ENCODE peak calls at places on chromosome 2, in four cellular contexts. O, H, L and T are unnamed samples.

GRCh38 chr2:73063472-73063871 is 8.0 kb downstream of the SFXN5 start:
- DNase-seq in O (no peak), H (no peak), L (no peak), T (no peak)

GRCh38 chr2:286774-287392 is 1.0 kb downstream of the ALKAL2 start:
- DNase-seq in O (no peak), H (no peak), L (peak; percentile 28), T (no peak)

GRCh38 chr2:69733338-69734039 is 8.4 kb upstream of the ANXA4 start:
- DNase-seq in O (no peak), H (no peak), L (no peak), T (no peak)

GRCh38 chr2:218357194-218358177 is 829 bp downstream of the CATIP start:
- DNase-seq in O (no peak), H (no peak), L (no peak), T (no peak)

GRCh38 chr2:229869226-229869625 is 52.6 kb downstream of the TRIP12 start:
- DNase-seq in O (no peak), H (no peak), L (no peak), T (no peak)

GRCh38 chr2:168192839-168193616 is 54.4 kb downstream of the STK39 start:
- DNase-seq in O (no peak), H (no peak), L (no peak), T (no peak)

GRCh38 chr2:212249451-212249850 is 289.2 kb downstream of the ERBB4 start:
- DNase-seq in O (no peak), H (no peak), L (no peak), T (peak; percentile 4)

GRCh38 chr2:2061091-2061696 is 269.9 kb downstream of the MYT1L start:
- DNase-seq in O (no peak), H (no peak), L (no peak), T (no peak)

GRCh38 chr2:176500921-176501320 is 231.7 kb downstream of the MTX2 start:
- DNase-seq in O (no peak), H (no peak), L (no peak), T (no peak)

GRCh38 chr2:86372641-86373502 is 35.4 kb upstream of the REEP1 start:
- DNase-seq in O (peak; percentile 43), H (peak; percentile 48), L (peak; percentile 20), T (peak; percentile 37)

GRCh38 chr2:193542762-193543161 is 1348.0 kb upstream of the TMEFF2 start:
- DNase-seq in O (no peak), H (no peak), L (no peak), T (no peak)

GRCh38 chr2:230250231-230250630 is 24.7 kb downstream of the SP140 start:
- DNase-seq in O (no peak), H (no peak), L (no peak), T (no peak)

GRCh38 chr2:181828122-181828705 is 63.3 kb upstream of the ITPRID2 start:
- DNase-seq in O (no peak), H (no peak), L (no peak), T (no peak)

GRCh38 chr2:24083567-24084385 is 858 bp downstream of the TP53I3 start:
- DNase-seq in O (peak; percentile 92), H (peak; percentile 94), L (peak; percentile 72), T (peak; percentile 65)

GRCh38 chr2:200239216-200239615 is 67.3 kb upstream of the SPATS2L start:
- DNase-seq in O (no peak), H (peak; percentile 35), L (no peak), T (peak; percentile 81)

GRCh38 chr2:67650292-67651133 is 253.4 kb downstream of the ETAA1 start:
- DNase-seq in O (peak; percentile 49), H (peak; percentile 67), L (peak; percentile 94), T (peak; percentile 87)

GRCh38 chr2:161991991-161992390 is 82.0 kb downstream of the DPP4 start:
- DNase-seq in O (no peak), H (no peak), L (no peak), T (no peak)

GRCh38 chr2:11717623-11718022 is 28.8 kb upstream of the LPIN1 start:
- DNase-seq in O (no peak), H (no peak), L (no peak), T (no peak)

GRCh38 chr2:98822301-98823164 is 91.6 kb upstream of the MGAT4A start:
- DNase-seq in O (no peak), H (no peak), L (no peak), T (no peak)

GRCh38 chr2:85976106-85976920 is 87.5 kb upstream of the ST3GAL5 start:
- DNase-seq in O (no peak), H (no peak), L (no peak), T (no peak)

GRCh38 chr2:48169066-48169724 is 262.9 kb upstream of the FBXO11 start:
- DNase-seq in O (no peak), H (no peak), L (no peak), T (no peak)

GRCh38 chr2:33015421-33016142 is 68.8 kb downstream of the LTBP1 start:
- DNase-seq in O (peak; percentile 50), H (peak; percentile 19), L (no peak), T (peak; percentile 64)

GRCh38 chr2:147331790-147332419 is 512.9 kb upstream of the ACVR2A start:
- DNase-seq in O (no peak), H (peak; percentile 42), L (no peak), T (peak; percentile 25)

GRCh38 chr2:19819097-19820065 is 82.4 kb downstream of the TTC32 start:
- DNase-seq in O (no peak), H (peak; percentile 94), L (no peak), T (peak; percentile 88)

GRCh38 chr2:120520929-120521912 is 175.3 kb downstream of the INHBB start:
- DNase-seq in O (peak; percentile 40), H (peak; percentile 24), L (no peak), T (peak; percentile 27)

GRCh38 chr2:154449951-154450658 is 248.4 kb upstream of the KCNJ3 start:
- DNase-seq in O (no peak), H (no peak), L (no peak), T (no peak)

GRCh38 chr2:232502513-232502900 is 14.9 kb upstream of the ECEL1 start:
- DNase-seq in O (no peak), H (no peak), L (no peak), T (no peak)

GRCh38 chr2:36562245-36562644 is 35.7 kb downstream of the FEZ2 start:
- DNase-seq in O (no peak), H (no peak), L (no peak), T (no peak)

GRCh38 chr2:21165350-21165749 is 41.6 kb downstream of the TDRD15 start:
- DNase-seq in O (no peak), H (no peak), L (no peak), T (no peak)

GRCh38 chr2:191738667-191739066 is 60.7 kb downstream of the NABP1 start:
- DNase-seq in O (no peak), H (no peak), L (no peak), T (no peak)

GRCh38 chr2:31675485-31675901 is 94.8 kb upstream of the SRD5A2 start:
- DNase-seq in O (no peak), H (no peak), L (no peak), T (no peak)

GRCh38 chr2:178059111-178059510 is 13.5 kb downstream of the PDE11A start:
- DNase-seq in O (no peak), H (no peak), L (no peak), T (no peak)

DNA sequence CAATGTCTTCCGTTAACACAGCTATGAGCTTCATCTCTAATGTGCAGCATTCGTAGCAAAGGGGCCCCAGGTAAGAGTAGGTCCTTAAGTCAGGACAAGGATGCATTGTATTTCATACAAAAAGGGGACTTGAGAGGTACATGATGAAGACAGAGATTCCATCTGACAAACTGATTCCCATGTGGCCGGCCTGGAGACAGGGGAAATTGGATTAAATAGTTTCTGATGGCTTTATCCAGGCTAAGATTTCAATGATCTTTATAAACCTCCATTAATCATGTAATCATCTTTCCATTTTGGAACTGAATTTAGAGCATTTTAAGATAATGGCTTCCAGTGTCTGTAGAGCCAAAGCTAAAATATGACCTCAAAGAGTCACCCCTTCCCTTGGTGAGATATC is 111.3 kb downstream of the NCKAP5 start:
- DNase-seq in O (no peak), H (no peak), L (no peak), T (no peak)
- TF ChIP-seq CTCF in O (no peak), H (no peak), L (no peak), T (no peak)

DNA sequence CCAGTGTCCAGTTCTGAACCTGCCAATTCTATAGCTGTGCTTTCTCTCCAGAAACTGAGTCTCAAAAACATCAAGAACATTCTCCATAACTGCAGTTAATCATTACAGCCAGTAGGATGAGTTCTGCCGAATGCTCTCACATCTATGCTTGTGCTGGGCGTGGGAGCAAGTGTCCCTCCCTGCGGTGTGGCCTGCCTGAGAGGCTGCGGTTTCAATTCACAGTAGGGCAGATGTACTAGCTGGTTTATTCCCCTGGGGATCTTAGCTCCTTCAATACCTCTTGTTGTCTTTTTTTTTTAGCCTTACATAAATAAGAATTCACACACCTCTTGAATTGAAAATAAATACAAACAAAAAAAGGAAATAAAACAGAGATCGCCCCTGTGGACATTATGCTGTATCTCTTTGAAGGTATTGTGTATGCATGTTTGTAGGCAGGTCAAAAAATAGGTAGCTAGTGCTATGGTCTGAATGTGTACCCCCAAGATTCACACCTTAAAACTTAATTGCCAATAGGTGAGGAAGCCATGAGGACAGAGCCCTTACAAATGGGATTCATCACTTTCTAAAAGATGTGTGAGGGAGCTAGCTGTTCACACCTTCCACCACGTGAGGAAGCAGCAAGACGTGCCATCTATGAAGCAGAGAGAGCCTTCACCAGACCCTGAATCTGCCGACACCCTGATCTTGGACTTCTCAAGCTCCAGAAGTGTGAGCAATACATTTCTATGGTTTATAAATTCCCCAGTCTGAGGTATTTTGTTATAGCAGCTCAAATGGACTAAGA is 74.3 kb downstream of the BCL2L11 start:
- DNase-seq in O (no peak), H (no peak), L (no peak), T (peak; percentile 29)
- H3K27ac ChIP-seq in O (peak overlapping the region; percentile 16), H (no peak overlapping the region), L (no peak overlapping the region), T (no peak overlapping the region)

GRCh38 chr2:44746856-44747612 is 194.5 kb upstream of the SIX3 start:
- DNase-seq in O (no peak), H (peak; percentile 64), L (no peak), T (no peak)

GRCh38 chr2:44746367-44746766 is 195.1 kb upstream of the SIX3 start:
- DNase-seq in O (no peak), H (no peak), L (no peak), T (no peak)

GRCh38 chr2:44745922-44746321 is 195.6 kb upstream of the SIX3 start:
- DNase-seq in O (no peak), H (no peak), L (no peak), T (no peak)

GRCh38 chr2:44744961-44745360 is 196.5 kb upstream of the SIX3 start:
- DNase-seq in O (no peak), H (no peak), L (no peak), T (no peak)

GRCh38 chr2:44745460-44745859 is 196.0 kb upstream of the SIX3 start:
- DNase-seq in O (no peak), H (no peak), L (no peak), T (no peak)
- H3K4me3 ChIP-seq in O (no peak overlapping the region), H (no peak overlapping the region), L (no peak overlapping the region), T (no peak overlapping the region)

GRCh38 chr2:116716038-116716437 is 1098.5 kb upstream of the DDX18 start:
- DNase-seq in O (no peak), H (no peak), L (no peak), T (no peak)

GRCh38 chr2:116718451-116718850 is 1096.0 kb upstream of the DDX18 start:
- DNase-seq in O (no peak), H (no peak), L (no peak), T (no peak)

GRCh38 chr2:116719841-116720240 is 1094.7 kb upstream of the DDX18 start:
- DNase-seq in O (no peak), H (peak; percentile 40), L (no peak), T (peak; percentile 1)

DNA sequence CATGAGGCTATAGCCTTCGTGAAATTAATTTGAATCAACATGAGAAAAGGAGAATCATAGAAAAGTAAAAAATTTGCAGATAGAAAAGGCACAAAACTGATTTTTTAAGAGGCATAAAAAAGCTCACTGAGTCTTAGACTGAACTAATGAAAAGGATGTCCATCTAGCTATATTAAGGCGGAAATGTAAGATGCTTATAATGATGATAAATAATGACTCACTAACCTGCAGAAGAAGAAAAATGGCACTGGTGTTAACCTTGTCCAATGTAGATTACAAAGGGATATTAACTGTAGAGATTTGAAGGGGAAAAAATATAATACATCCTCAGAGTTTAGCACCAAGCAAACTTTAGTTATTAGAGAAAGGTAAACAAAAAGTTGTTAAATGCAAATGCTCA is 1098.0 kb upstream of the DDX18 start:
- DNase-seq in O (no peak), H (no peak), L (no peak), T (no peak)
- TF ChIP-seq CTCF in O (no peak), H (no peak), L (no peak), T (no peak)